ENCODE peak calls at places on chromosomes 2 and 18, in five cellular contexts. R is fibroblast of the conjunctiva, P is globus pallidus, C is Calu3, M is DMS53. X is an unnamed sample.

GRCh38 chr2:108978709-108979111 is 10.3 kb downstream of the EDAR start:
- DNase-seq in P (no peak), R (no peak), C (no peak), M (peak; percentile 63), X (no peak)

GRCh38 chr2:96527052-96527964 is 9.2 kb upstream of the ARID5A start:
- DNase-seq in C (no peak), R (no peak), P (no peak), M (no peak), X (no peak)

GRCh38 chr18:33288082-33288716 is 152.3 kb downstream of the CCDC178 start:
- DNase-seq in P (no peak), M (no peak), R (no peak), C (no peak), X (no peak)

GRCh38 chr2:1605659-1606400 is 138.5 kb downstream of the PXDN start:
- DNase-seq in P (no peak), C (no peak), M (no peak), R (no peak), X (no peak)

GRCh38 chr2:5594288-5594687 is 97.9 kb upstream of the SOX11 start:
- DNase-seq in P (no peak), C (no peak), R (no peak), M (no peak), X (no peak)

GRCh38 chr2:63975437-63976124 is 43.6 kb downstream of the VPS54 start:
- DNase-seq in R (no peak), C (no peak), P (no peak), M (no peak), X (no peak)

GRCh38 chr2:105580870-105581567 is 163.7 kb upstream of the NCK2 start:
- DNase-seq in M (peak; percentile 39), P (no peak), R (no peak), C (no peak), X (no peak)

GRCh38 chr2:6254446-6254845 is 562.3 kb downstream of the SOX11 start:
- DNase-seq in R (no peak), P (no peak), C (no peak), M (peak; percentile 80), X (no peak)

GRCh38 chr2:201984800-201985525 is 48.7 kb upstream of the FZD7 start:
- DNase-seq in C (no peak), M (no peak), P (peak; percentile 94), R (no peak), X (no peak)

GRCh38 chr2:153232474-153232873 is 246.1 kb downstream of the RPRM start:
- DNase-seq in C (no peak), R (no peak), P (no peak), M (peak; percentile 0), X (no peak)

GRCh38 chr18:74368901-74369705 is 53.5 kb downstream of the C18orf63 start:
- DNase-seq in M (peak; percentile 22), R (no peak), P (no peak), C (peak; percentile 26), X (no peak)

X was measured in SW480.